ENCODE peak calls at places on chromosomes 6 and 20, in ten cellular contexts. One of them, this sample, is unnamed.

GRCh38 chr6:8574749-8575468 is 139.6 kb upstream of the SLC35B3 start:
- DNase-seq in breast epithelium: no peak
- DNase-seq in Peyer's patch: no peak
- DNase-seq in AG10803: no peak
- DNase-seq in tibial nerve: no peak
- DNase-seq in cardiac fibroblast: no peak
- DNase-seq in GM06990: no peak
- DNase-seq in foreskin fibroblast: no peak
- DNase-seq in OCI-LY7: no peak
- DNase-seq in colonic mucosa: no peak
- DNase-seq in this sample: no peak

GRCh38 chr6:113860165-113860955 is 3.2 kb downstream of the MARCKS start:
- DNase-seq in breast epithelium: peak
- DNase-seq in Peyer's patch: no peak
- DNase-seq in AG10803: peak
- DNase-seq in tibial nerve: peak
- DNase-seq in cardiac fibroblast: peak
- DNase-seq in GM06990: no peak
- DNase-seq in foreskin fibroblast: peak
- DNase-seq in OCI-LY7: no peak
- DNase-seq in colonic mucosa: peak
- DNase-seq in this sample: peak

GRCh38 chr6:106181664-106182418 is 95.7 kb downstream of the PRDM1 start:
- DNase-seq in breast epithelium: no peak
- DNase-seq in Peyer's patch: no peak
- DNase-seq in AG10803: peak
- DNase-seq in tibial nerve: no peak
- DNase-seq in cardiac fibroblast: peak
- DNase-seq in GM06990: peak
- DNase-seq in foreskin fibroblast: peak
- DNase-seq in OCI-LY7: no peak
- DNase-seq in colonic mucosa: no peak
- DNase-seq in this sample: peak

GRCh38 chr20:23399568-23400241 is 21.6 kb downstream of the NAPB start:
- DNase-seq in breast epithelium: no peak
- DNase-seq in Peyer's patch: no peak
- DNase-seq in AG10803: peak
- DNase-seq in tibial nerve: no peak
- DNase-seq in cardiac fibroblast: peak
- DNase-seq in GM06990: no peak
- DNase-seq in foreskin fibroblast: peak
- DNase-seq in OCI-LY7: no peak
- DNase-seq in colonic mucosa: no peak
- DNase-seq in this sample: peak

GRCh38 chr20:34637245-34638185 is 39.4 kb downstream of the PIGU start:
- DNase-seq in breast epithelium: no peak
- DNase-seq in Peyer's patch: no peak
- DNase-seq in AG10803: peak
- DNase-seq in tibial nerve: peak
- DNase-seq in cardiac fibroblast: peak
- DNase-seq in GM06990: no peak
- DNase-seq in foreskin fibroblast: peak
- DNase-seq in OCI-LY7: no peak
- DNase-seq in colonic mucosa: no peak
- DNase-seq in this sample: no peak

GRCh38 chr6:161838306-161839035 is 564.6 kb upstream of the AGPAT4 start:
- DNase-seq in breast epithelium: no peak
- DNase-seq in Peyer's patch: no peak
- DNase-seq in AG10803: no peak
- DNase-seq in tibial nerve: no peak
- DNase-seq in cardiac fibroblast: no peak
- DNase-seq in GM06990: no peak
- DNase-seq in foreskin fibroblast: no peak
- DNase-seq in OCI-LY7: no peak
- DNase-seq in colonic mucosa: no peak
- DNase-seq in this sample: no peak

GRCh38 chr6:44333273-44333919 is 9.1 kb upstream of the SPATS1 start:
- DNase-seq in breast epithelium: no peak
- DNase-seq in Peyer's patch: no peak
- DNase-seq in AG10803: no peak
- DNase-seq in tibial nerve: no peak
- DNase-seq in cardiac fibroblast: no peak
- DNase-seq in GM06990: no peak
- DNase-seq in foreskin fibroblast: no peak
- DNase-seq in OCI-LY7: no peak
- DNase-seq in colonic mucosa: no peak
- DNase-seq in this sample: no peak

GRCh38 chr20:36579996-36580545 is 6.7 kb downstream of the TGIF2 start:
- DNase-seq in breast epithelium: no peak
- DNase-seq in Peyer's patch: no peak
- DNase-seq in AG10803: peak
- DNase-seq in tibial nerve: no peak
- DNase-seq in cardiac fibroblast: peak
- DNase-seq in GM06990: no peak
- DNase-seq in foreskin fibroblast: peak
- DNase-seq in OCI-LY7: no peak
- DNase-seq in colonic mucosa: no peak
- DNase-seq in this sample: no peak

GRCh38 chr6:88311561-88311960 is 145.4 kb upstream of the CNR1 start:
- DNase-seq in breast epithelium: no peak
- DNase-seq in Peyer's patch: no peak
- DNase-seq in AG10803: no peak
- DNase-seq in tibial nerve: no peak
- DNase-seq in cardiac fibroblast: no peak
- DNase-seq in GM06990: no peak
- DNase-seq in foreskin fibroblast: no peak
- DNase-seq in OCI-LY7: no peak
- DNase-seq in colonic mucosa: no peak
- DNase-seq in this sample: no peak

GRCh38 chr6:81450180-81450579 is 302.3 kb downstream of the TENT5A start:
- DNase-seq in breast epithelium: no peak
- DNase-seq in Peyer's patch: no peak
- DNase-seq in AG10803: peak
- DNase-seq in tibial nerve: no peak
- DNase-seq in cardiac fibroblast: peak
- DNase-seq in GM06990: no peak
- DNase-seq in foreskin fibroblast: peak
- DNase-seq in OCI-LY7: no peak
- DNase-seq in colonic mucosa: peak
- DNase-seq in this sample: peak

GRCh38 chr6:113406051-113406695 is 451.0 kb upstream of the MARCKS start:
- DNase-seq in breast epithelium: no peak
- DNase-seq in Peyer's patch: no peak
- DNase-seq in AG10803: no peak
- DNase-seq in tibial nerve: no peak
- DNase-seq in cardiac fibroblast: peak
- DNase-seq in GM06990: no peak
- DNase-seq in foreskin fibroblast: peak
- DNase-seq in OCI-LY7: no peak
- DNase-seq in colonic mucosa: no peak
- DNase-seq in this sample: no peak

GRCh38 chr20:35820715-35821114 is 48.9 kb downstream of the PHF20 start:
- DNase-seq in breast epithelium: no peak
- DNase-seq in Peyer's patch: no peak
- DNase-seq in AG10803: peak
- DNase-seq in tibial nerve: no peak
- DNase-seq in cardiac fibroblast: peak
- DNase-seq in GM06990: no peak
- DNase-seq in foreskin fibroblast: peak
- DNase-seq in OCI-LY7: no peak
- DNase-seq in colonic mucosa: no peak
- DNase-seq in this sample: no peak

GRCh38 chr6:105753184-105754097 is 332.7 kb upstream of the PRDM1 start:
- DNase-seq in breast epithelium: no peak
- DNase-seq in Peyer's patch: no peak
- DNase-seq in AG10803: peak
- DNase-seq in tibial nerve: no peak
- DNase-seq in cardiac fibroblast: no peak
- DNase-seq in GM06990: no peak
- DNase-seq in foreskin fibroblast: peak
- DNase-seq in OCI-LY7: no peak
- DNase-seq in colonic mucosa: peak
- DNase-seq in this sample: no peak

GRCh38 chr6:46963626-46964025 is 41.9 kb upstream of the ADGRF5 start:
- DNase-seq in breast epithelium: no peak
- DNase-seq in Peyer's patch: no peak
- DNase-seq in AG10803: no peak
- DNase-seq in tibial nerve: no peak
- DNase-seq in cardiac fibroblast: peak
- DNase-seq in GM06990: no peak
- DNase-seq in foreskin fibroblast: no peak
- DNase-seq in OCI-LY7: no peak
- DNase-seq in colonic mucosa: no peak
- DNase-seq in this sample: no peak

DNA sequence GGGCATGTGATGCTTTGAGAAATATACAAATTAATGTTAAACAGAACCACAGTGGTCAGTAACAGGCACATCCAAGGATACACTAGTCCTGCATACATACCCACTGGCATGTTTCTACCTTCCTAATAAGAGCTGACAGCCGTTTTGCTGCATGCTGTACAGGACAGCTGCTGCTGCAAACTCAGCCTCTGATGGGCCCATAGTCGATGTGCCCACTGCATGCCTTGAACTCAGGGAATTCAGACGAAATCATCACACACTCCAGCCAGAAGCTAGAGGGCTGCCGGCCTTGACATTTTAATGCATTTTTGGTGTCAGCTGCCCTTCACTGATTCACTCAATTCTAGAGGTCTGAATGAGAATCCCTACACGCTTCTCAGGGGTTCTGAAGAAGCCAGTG is 29.3 kb downstream of the FKBP1A start:
- DNase-seq in breast epithelium: no peak
- DNase-seq in Peyer's patch: no peak
- DNase-seq in AG10803: no peak
- DNase-seq in tibial nerve: no peak
- DNase-seq in cardiac fibroblast: no peak
- DNase-seq in GM06990: no peak
- DNase-seq in foreskin fibroblast: no peak
- DNase-seq in OCI-LY7: no peak
- DNase-seq in colonic mucosa: no peak
- DNase-seq in this sample: no peak
- H3K4me3 ChIP-seq in breast epithelium: no peak
- H3K4me3 ChIP-seq in Peyer's patch: no peak
- H3K4me3 ChIP-seq in AG10803: no peak
- H3K4me3 ChIP-seq in tibial nerve: no peak
- H3K4me3 ChIP-seq in cardiac fibroblast: no peak
- H3K4me3 ChIP-seq in GM06990: no peak
- H3K4me3 ChIP-seq in foreskin fibroblast: no peak
- H3K4me3 ChIP-seq in OCI-LY7: no peak
- H3K4me3 ChIP-seq in colonic mucosa: no peak
- H3K4me3 ChIP-seq in this sample: no peak

DNA sequence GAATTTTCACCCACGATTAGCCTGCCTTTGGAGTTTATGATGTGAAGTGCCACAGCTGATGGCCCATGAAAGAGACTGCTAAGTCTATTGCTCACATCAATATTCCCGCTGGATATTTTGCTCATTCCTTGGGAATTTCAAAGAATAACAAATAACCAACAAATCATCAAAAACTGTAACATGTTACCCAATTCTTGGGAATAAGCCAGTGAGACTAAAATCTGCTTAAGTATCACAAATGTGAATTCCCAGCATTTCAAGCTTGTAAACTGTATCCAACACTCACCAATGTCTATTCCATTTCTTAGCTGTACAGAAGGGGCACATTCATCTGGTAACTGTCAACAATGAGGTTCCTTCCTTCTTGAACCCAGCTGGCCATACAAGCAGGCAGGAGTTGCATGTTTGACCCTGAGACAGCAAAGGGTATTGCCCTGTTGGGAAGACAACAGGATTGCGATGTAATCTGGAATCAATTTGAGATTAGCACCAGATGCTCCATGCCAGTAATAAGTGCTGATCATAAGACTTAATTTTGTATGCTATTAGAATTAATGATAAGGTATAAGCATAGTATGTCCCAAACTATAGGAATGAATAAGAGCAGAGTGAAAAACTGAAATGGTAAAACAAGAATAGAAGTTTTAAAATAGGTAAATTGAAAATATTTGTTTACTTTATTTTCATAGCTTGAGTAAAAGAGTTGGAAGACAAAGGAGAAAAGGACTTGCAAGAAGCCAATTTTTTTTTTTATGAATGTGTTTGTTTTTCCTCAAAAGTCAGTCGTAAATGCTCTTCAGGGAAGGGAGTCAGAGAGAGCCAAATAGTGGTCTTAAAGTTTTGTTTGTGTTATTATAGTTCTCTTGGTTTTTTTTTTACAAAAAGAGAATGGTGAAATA is 58.8 kb downstream of the RSPO3 start:
- DNase-seq in breast epithelium: no peak
- DNase-seq in Peyer's patch: no peak
- DNase-seq in AG10803: peak
- DNase-seq in tibial nerve: no peak
- DNase-seq in cardiac fibroblast: peak
- DNase-seq in GM06990: no peak
- DNase-seq in foreskin fibroblast: peak
- DNase-seq in OCI-LY7: no peak
- DNase-seq in colonic mucosa: no peak
- DNase-seq in this sample: no peak
- H3K4me3 ChIP-seq in breast epithelium: no peak
- H3K4me3 ChIP-seq in Peyer's patch: no peak
- H3K4me3 ChIP-seq in AG10803: no peak
- H3K4me3 ChIP-seq in tibial nerve: no peak
- H3K4me3 ChIP-seq in cardiac fibroblast: no peak
- H3K4me3 ChIP-seq in GM06990: no peak
- H3K4me3 ChIP-seq in foreskin fibroblast: no peak
- H3K4me3 ChIP-seq in OCI-LY7: no peak
- H3K4me3 ChIP-seq in colonic mucosa: no peak
- H3K4me3 ChIP-seq in this sample: no peak

GRCh38 chr6:127514396-127515227 is 4.5 kb downstream of the MTCL3 start:
- DNase-seq in breast epithelium: no peak
- DNase-seq in Peyer's patch: peak
- DNase-seq in AG10803: peak
- DNase-seq in tibial nerve: no peak
- DNase-seq in cardiac fibroblast: peak
- DNase-seq in GM06990: peak
- DNase-seq in foreskin fibroblast: peak
- DNase-seq in OCI-LY7: no peak
- DNase-seq in colonic mucosa: peak
- DNase-seq in this sample: no peak
- H3K4me3 ChIP-seq in breast epithelium: peak
- H3K4me3 ChIP-seq in Peyer's patch: peak
- H3K4me3 ChIP-seq in AG10803: peak
- H3K4me3 ChIP-seq in tibial nerve: peak
- H3K4me3 ChIP-seq in cardiac fibroblast: peak
- H3K4me3 ChIP-seq in GM06990: no peak
- H3K4me3 ChIP-seq in foreskin fibroblast: peak
- H3K4me3 ChIP-seq in OCI-LY7: peak
- H3K4me3 ChIP-seq in colonic mucosa: peak
- H3K4me3 ChIP-seq in this sample: no peak

DNA sequence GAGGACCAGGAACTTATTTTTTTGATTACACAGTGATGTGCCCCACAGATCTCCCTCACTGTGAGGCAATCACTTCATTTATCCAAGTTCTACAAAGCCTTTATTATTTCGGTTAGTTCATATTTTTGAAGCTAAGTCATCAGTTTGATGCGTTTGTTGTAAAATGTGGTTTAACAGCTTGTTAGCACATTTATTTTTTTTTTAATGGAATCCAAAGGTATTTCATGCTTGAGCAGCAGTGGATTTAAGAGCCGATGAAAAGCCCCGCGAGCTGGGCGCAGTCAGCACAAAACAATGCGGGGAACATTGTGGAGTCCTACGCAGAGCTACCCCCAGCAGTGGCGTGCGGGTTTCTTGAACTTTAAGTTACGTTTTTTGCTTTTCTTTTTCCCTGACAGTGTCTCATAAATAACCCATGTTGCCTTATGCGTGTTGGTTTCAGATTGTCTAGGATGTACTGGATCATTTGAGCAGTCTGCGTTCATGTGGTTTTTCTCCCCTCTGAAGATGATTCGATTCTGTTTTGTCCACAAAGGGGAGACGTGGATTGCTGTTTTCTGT is 233.6 kb upstream of the BMP2 start:
- DNase-seq in breast epithelium: no peak
- DNase-seq in Peyer's patch: no peak
- DNase-seq in AG10803: peak
- DNase-seq in tibial nerve: no peak
- DNase-seq in cardiac fibroblast: peak
- DNase-seq in GM06990: no peak
- DNase-seq in foreskin fibroblast: peak
- DNase-seq in OCI-LY7: no peak
- DNase-seq in colonic mucosa: no peak
- DNase-seq in this sample: no peak
- H3K4me3 ChIP-seq in breast epithelium: no peak
- H3K4me3 ChIP-seq in Peyer's patch: no peak
- H3K4me3 ChIP-seq in AG10803: peak
- H3K4me3 ChIP-seq in tibial nerve: no peak
- H3K4me3 ChIP-seq in cardiac fibroblast: peak
- H3K4me3 ChIP-seq in GM06990: no peak
- H3K4me3 ChIP-seq in foreskin fibroblast: peak
- H3K4me3 ChIP-seq in OCI-LY7: no peak
- H3K4me3 ChIP-seq in colonic mucosa: no peak
- H3K4me3 ChIP-seq in this sample: no peak